ENCODE peak calls at places on chromosome 6, in eight cellular contexts. T is T-helper 1 cell; Y is M059J; I is tibial artery; P is CD4-positive, alpha-beta memory T cell; L is A549; O is iPS DF 19.7; E is islet precursor cell. U is an unnamed sample.

GRCh38 chr6:124482071-124482491 is 480.2 kb upstream of the RNF217 start:
- DNase-seq in T (no peak), Y (peak; percentile 82), I (no peak), P (no peak), L (no peak), O (no peak), E (no peak), U (no peak)

GRCh38 chr6:107113460-107114212 is 1.7 kb downstream of the BEND3 start:
- DNase-seq in T (no peak), Y (no peak), I (no peak), P (no peak), L (no peak), O (no peak), E (no peak), U (peak; percentile 48)

GRCh38 chr6:37822851-37823682 is 3.5 kb downstream of the ZFAND3 start:
- DNase-seq in T (no peak), Y (no peak), I (no peak), P (peak; percentile 12), L (no peak), O (no peak), E (peak; percentile 70), U (no peak)

GRCh38 chr6:124819340-124819739 is 142.9 kb upstream of the RNF217 start:
- DNase-seq in T (no peak), Y (no peak), I (no peak), P (no peak), L (no peak), O (no peak), E (no peak), U (no peak)

GRCh38 chr6:14276667-14277404 is 159.3 kb downstream of the CD83 start:
- DNase-seq in T (no peak), Y (peak; percentile 48), I (no peak), P (peak; percentile 80), L (no peak), O (no peak), E (peak; percentile 12), U (no peak)

GRCh38 chr6:143782517-143782916 is 60.6 kb upstream of the LTV1 start:
- DNase-seq in T (no peak), Y (no peak), I (no peak), P (no peak), L (no peak), O (no peak), E (no peak), U (no peak)

GRCh38 chr6:11278207-11278559 is 45.7 kb upstream of the NEDD9 start:
- DNase-seq in T (no peak), Y (no peak), I (no peak), P (no peak), L (no peak), O (no peak), E (no peak), U (no peak)

GRCh38 chr6:26223677-26224546 is 136.7 kb downstream of the HFE start:
- DNase-seq in T (peak; percentile 51), Y (peak; percentile 98), I (peak; percentile 82), P (peak; percentile 87), L (peak; percentile 91), O (no peak), E (peak; percentile 92), U (peak; percentile 89)

GRCh38 chr6:27213544-27214125 is 33.9 kb upstream of the PRSS16 start:
- DNase-seq in T (no peak), Y (no peak), I (no peak), P (no peak), L (peak; percentile 83), O (no peak), E (peak; percentile 76), U (no peak)

GRCh38 chr6:85660181-85660611 is 17.5 kb upstream of the SYNCRIP start:
- DNase-seq in T (no peak), Y (peak; percentile 97), I (no peak), P (no peak), L (peak; percentile 70), O (no peak), E (peak; percentile 64), U (no peak)

GRCh38 chr6:33080127-33081089 is 4.6 kb downstream of the HLA-DPB1 start:
- DNase-seq in T (no peak), Y (no peak), I (peak; percentile 86), P (no peak), L (no peak), O (peak; percentile 77), E (peak; percentile 90), U (peak; percentile 89)

GRCh38 chr6:145423936-145424335 is 311.4 kb downstream of the EPM2A start:
- DNase-seq in T (no peak), Y (no peak), I (no peak), P (no peak), L (no peak), O (no peak), E (no peak), U (no peak)

GRCh38 chr6:33894438-33894837 is 90.6 kb upstream of the MLN start:
- DNase-seq in T (no peak), Y (peak; percentile 40), I (no peak), P (no peak), L (no peak), O (no peak), E (no peak), U (no peak)

GRCh38 chr6:138685257-138685656 is 88.3 kb upstream of the CCDC28A start:
- DNase-seq in T (no peak), Y (no peak), I (no peak), P (no peak), L (no peak), O (no peak), E (no peak), U (no peak)

GRCh38 chr6:116287668-116288282 is 8.0 kb upstream of the TSPYL1 start:
- DNase-seq in T (no peak), Y (peak; percentile 42), I (no peak), P (peak; percentile 47), L (peak; percentile 61), O (no peak), E (no peak), U (no peak)

GRCh38 chr6:82988904-82989303 is 76.7 kb downstream of the UBE3D start:
- DNase-seq in T (no peak), Y (peak; percentile 64), I (no peak), P (no peak), L (no peak), O (no peak), E (no peak), U (no peak)

GRCh38 chr6:136326038-136326561 is 36.5 kb upstream of the BCLAF1 start:
- DNase-seq in T (no peak), Y (peak; percentile 50), I (no peak), P (no peak), L (peak; percentile 24), O (no peak), E (no peak), U (no peak)

GRCh38 chr6:147821266-147821665 is 312.8 kb downstream of the SAMD5 start:
- DNase-seq in T (no peak), Y (no peak), I (no peak), P (no peak), L (no peak), O (no peak), E (no peak), U (no peak)

GRCh38 chr6:148239777-148240462 is 102.7 kb upstream of the SASH1 start:
- DNase-seq in T (no peak), Y (peak; percentile 13), I (no peak), P (no peak), L (no peak), O (no peak), E (peak; percentile 74), U (no peak)

GRCh38 chr6:160678744-160679401 is 14.8 kb upstream of the LPA start:
- DNase-seq in T (no peak), Y (no peak), I (no peak), P (no peak), L (no peak), O (no peak), E (peak; percentile 53), U (no peak)

GRCh38 chr6:106089981-106090380 is 3.8 kb downstream of the PRDM1 start:
- DNase-seq in T (no peak), Y (peak; percentile 76), I (no peak), P (no peak), L (no peak), O (no peak), E (no peak), U (no peak)

GRCh38 chr6:127051571-127052260 is 66.8 kb upstream of the RSPO3 start:
- DNase-seq in T (no peak), Y (peak; percentile 94), I (no peak), P (no peak), L (no peak), O (no peak), E (no peak), U (no peak)

GRCh38 chr6:125745281-125746018 is 4.0 kb upstream of the HEY2 start:
- DNase-seq in T (no peak), Y (no peak), I (no peak), P (no peak), L (no peak), O (peak; percentile 78), E (no peak), U (no peak)

GRCh38 chr6:3748208-3748701 is 3.3 kb downstream of the PXDC1 start:
- DNase-seq in T (no peak), Y (peak; percentile 81), I (peak; percentile 91), P (no peak), L (peak; percentile 75), O (no peak), E (peak; percentile 94), U (no peak)

GRCh38 chr6:106510090-106510970 is 119.0 kb downstream of the RTN4IP1 start:
- DNase-seq in T (peak; percentile 58), Y (peak; percentile 74), I (no peak), P (peak; percentile 67), L (peak; percentile 48), O (no peak), E (peak; percentile 83), U (peak; percentile 74)

U was measured in sigmoid colon.